ENCODE peak calls at places on chromosomes 1 and 21, in nine cellular contexts. R is fibroblast of lung; K is uterus; F is heart left ventricle; V is DND-41; S is CD4-positive, alpha-beta memory T cell; P is neuronal stem cell; Y is esophagus squamous epithelium; U is mucosa of descending colon. Q is an unnamed sample.

GRCh38 chr1:231487019-231487418 is 41.5 kb upstream of the TSNAX start:
- DNase-seq in R (peak; percentile 70), K (no peak), F (no peak), V (no peak), S (no peak), P (no peak), Y (no peak), U (no peak), Q (no peak)

GRCh38 chr1:209617047-209617673 is 33.6 kb downstream of the CAMK1G start:
- DNase-seq in R (no peak), K (no peak), F (no peak), V (no peak), S (no peak), P (no peak), Y (no peak), U (no peak), Q (no peak)

GRCh38 chr1:221444346-221444745 is 297.5 kb downstream of the DUSP10 start:
- DNase-seq in R (peak; percentile 34), K (no peak), F (no peak), V (no peak), S (no peak), P (no peak), Y (no peak), U (no peak), Q (no peak)

GRCh38 chr21:38266732-38267131 is 9.9 kb downstream of the KCNJ15 start:
- DNase-seq in R (peak; percentile 21), K (no peak), F (no peak), V (no peak), S (no peak), P (no peak), Y (no peak), U (no peak), Q (no peak)

GRCh38 chr1:235503333-235504121 is 725 bp downstream of the B3GALNT2 start:
- DNase-seq in R (peak; percentile 62), K (no peak), F (peak; percentile 47), V (no peak), S (no peak), P (no peak), Y (no peak), U (peak; percentile 74), Q (no peak)

GRCh38 chr21:46150073-46150472 is 5.3 kb downstream of the FTCD start:
- DNase-seq in R (no peak), K (no peak), F (peak; percentile 2), V (no peak), S (no peak), P (no peak), Y (no peak), U (peak; percentile 41), Q (no peak)

GRCh38 chr1:107690491-107690890 is 274.5 kb downstream of the VAV3 start:
- DNase-seq in R (no peak), K (no peak), F (no peak), V (no peak), S (no peak), P (no peak), Y (no peak), U (no peak), Q (no peak)

GRCh38 chr1:48876221-48876785 is 99.6 kb upstream of the BEND5 start:
- DNase-seq in R (peak; percentile 58), K (no peak), F (no peak), V (no peak), S (no peak), P (no peak), Y (no peak), U (no peak), Q (no peak)

GRCh38 chr1:10575616-10576015 is 100.9 kb downstream of the PEX14 start:
- DNase-seq in R (peak; percentile 44), K (no peak), F (no peak), V (no peak), S (no peak), P (no peak), Y (no peak), U (no peak), Q (no peak)

GRCh38 chr21:41217656-41218380 is 49.9 kb downstream of the BACE2 start:
- DNase-seq in R (peak; percentile 51), K (peak; percentile 38), F (peak; percentile 45), V (no peak), S (no peak), P (no peak), Y (no peak), U (peak; percentile 85), Q (no peak)

GRCh38 chr1:243264718-243265117 is 8.9 kb downstream of the SDCCAG8 start:
- DNase-seq in R (peak; percentile 67), K (no peak), F (no peak), V (no peak), S (no peak), P (no peak), Y (no peak), U (no peak), Q (no peak)

GRCh38 chr1:26857473-26857872 is 5.5 kb upstream of the SFN start:
- DNase-seq in R (no peak), K (no peak), F (no peak), V (no peak), S (no peak), P (no peak), Y (no peak), U (no peak), Q (no peak)

GRCh38 chr1:12293416-12293815 is 63.6 kb downstream of the VPS13D start:
- DNase-seq in R (no peak), K (no peak), F (no peak), V (no peak), S (no peak), P (no peak), Y (no peak), U (no peak), Q (no peak)

GRCh38 chr1:12290828-12291227 is 61.0 kb downstream of the VPS13D start:
- DNase-seq in R (no peak), K (no peak), F (no peak), V (no peak), S (no peak), P (no peak), Y (no peak), U (no peak), Q (no peak)

GRCh38 chr1:12296623-12297022 is 66.8 kb downstream of the VPS13D start:
- DNase-seq in R (peak; percentile 79), K (no peak), F (no peak), V (no peak), S (no peak), P (no peak), Y (no peak), U (no peak), Q (peak; percentile 68)

GRCh38 chr1:12294076-12294475 is 64.2 kb downstream of the VPS13D start:
- DNase-seq in R (peak; percentile 17), K (no peak), F (no peak), V (no peak), S (no peak), P (no peak), Y (no peak), U (no peak), Q (no peak)
- H3K36me3 ChIP-seq in R (peaks cover 6% of the 10 kb centered on the region), K (no peaks in the 10 kb centered on the region), F (peaks cover 68% of the 10 kb centered on the region), V (peaks cover 49% of the 10 kb centered on the region), S (peaks cover 37% of the 10 kb centered on the region), P (peaks cover 41% of the 10 kb centered on the region), Y (peaks cover 8% of the 10 kb centered on the region), U (peaks cover 12% of the 10 kb centered on the region), Q (peaks cover 77% of the 10 kb centered on the region)

GRCh38 chr1:52634111-52634510 is 1.1 kb downstream of the SHISAL2A start:
- DNase-seq in R (no peak), K (no peak), F (no peak), V (no peak), S (no peak), P (no peak), Y (no peak), U (no peak), Q (no peak)
- H3K4me1 ChIP-seq in R (no peaks in the 10 kb centered on the region), K (peaks cover 4% of the 10 kb centered on the region), F (no peaks in the 10 kb centered on the region), V (peaks cover 12% of the 10 kb centered on the region), S (peaks cover 81% of the 10 kb centered on the region), P (peaks cover 16% of the 10 kb centered on the region), Y (peaks cover 9% of the 10 kb centered on the region), U (peaks cover 3% of the 10 kb centered on the region), Q (peaks cover 74% of the 10 kb centered on the region)

GRCh38 chr1:7177438-7178126 is 392.3 kb downstream of the CAMTA1 start:
- DNase-seq in R (no peak), K (no peak), F (no peak), V (no peak), S (no peak), P (peak; percentile 24), Y (no peak), U (no peak), Q (no peak)
- H3K36me3 ChIP-seq in R (no peaks in the 10 kb centered on the region), K (no peaks in the 10 kb centered on the region), F (no peaks in the 10 kb centered on the region), V (no peaks in the 10 kb centered on the region), S (no peaks in the 10 kb centered on the region), P (no peaks in the 10 kb centered on the region), Y (no peaks in the 10 kb centered on the region), U (no peaks in the 10 kb centered on the region), Q (no peaks in the 10 kb centered on the region)

GRCh38 chr1:13510499-13510898 is 3.3 kb downstream of the LRRC38 start:
- DNase-seq in R (no peak), K (no peak), F (no peak), V (no peak), S (no peak), P (no peak), Y (no peak), U (no peak), Q (no peak)

GRCh38 chr1:13512472-13512871 is 1.3 kb downstream of the LRRC38 start:
- DNase-seq in R (no peak), K (no peak), F (no peak), V (no peak), S (no peak), P (no peak), Y (no peak), U (no peak), Q (no peak)

GRCh38 chr1:13505020-13505419 is 8.8 kb downstream of the LRRC38 start:
- DNase-seq in R (no peak), K (no peak), F (no peak), V (no peak), S (no peak), P (no peak), Y (no peak), U (no peak), Q (no peak)

DNA sequence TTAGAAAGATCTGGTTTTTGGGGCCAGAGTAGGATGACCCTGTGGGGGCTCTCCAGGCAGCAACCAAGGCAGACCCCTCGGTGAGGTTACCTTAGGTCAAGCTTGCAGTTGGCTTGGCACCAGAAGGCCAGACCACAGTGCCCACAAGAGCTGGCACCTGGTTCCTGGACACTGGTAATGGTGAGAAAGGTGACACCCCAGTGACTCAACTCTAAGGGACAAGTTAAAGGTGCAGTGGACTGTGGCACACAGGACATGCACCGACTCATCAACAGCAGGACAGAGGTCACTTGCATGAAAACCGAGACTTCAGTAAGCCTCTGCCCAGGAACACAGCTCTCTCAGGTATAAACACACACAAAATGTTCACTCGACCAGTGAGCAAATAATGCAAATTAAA is 6.7 kb downstream of the LRRC38 start:
- DNase-seq in R (no peak), K (no peak), F (no peak), V (no peak), S (no peak), P (no peak), Y (no peak), U (no peak), Q (no peak)
- H3K4me1 ChIP-seq in R (no peaks in the 10 kb centered on the region), K (no peaks in the 10 kb centered on the region), F (no peaks in the 10 kb centered on the region), V (peaks cover 96% of the 10 kb centered on the region), S (no peaks in the 10 kb centered on the region), P (peaks cover 9% of the 10 kb centered on the region), Y (no peaks in the 10 kb centered on the region), U (no peaks in the 10 kb centered on the region), Q (no peaks in the 10 kb centered on the region)

GRCh38 chr1:19153169-19153568 is 56.9 kb downstream of the UBR4 start:
- DNase-seq in R (no peak), K (no peak), F (no peak), V (no peak), S (no peak), P (no peak), Y (no peak), U (no peak), Q (no peak)
- H3K36me3 ChIP-seq in R (peaks cover 43% of the 10 kb centered on the region), K (no peaks in the 10 kb centered on the region), F (peaks cover 100% of the 10 kb centered on the region), V (peaks cover 100% of the 10 kb centered on the region), S (peaks cover 100% of the 10 kb centered on the region), P (peaks cover 100% of the 10 kb centered on the region), Y (peaks cover 81% of the 10 kb centered on the region), U (peaks cover 46% of the 10 kb centered on the region), Q (peaks cover 100% of the 10 kb centered on the region)

Q was measured in CD4-positive, CD25-positive, alpha-beta regulatory T cell.